ENCODE peak calls at places on chromosomes 16 and 17, in nine cellular contexts. U, E, A, W, K, G, R, N and S are unnamed samples.
A peak's percentile ranks its signal among the peaks of the same experiment; 100 is the strongest.

GRCh38 chr17:9074106-9074505 is 52.8 kb downstream of the NTN1 start:
- DNase-seq in A (no peak), U (no peak), W (no peak), N (no peak), E (no peak), R (no peak), G (no peak), K (no peak), S (no peak)

GRCh38 chr17:80855196-80855967 is 136.3 kb upstream of the CHMP6 start:
- DNase-seq in K (no peak), W (no peak), E (no peak), A (no peak), U (no peak), G (no peak), R (no peak), N (no peak), S (no peak)

GRCh38 chr16:12141556-12141955 is 165.0 kb downstream of the SNX29 start:
- DNase-seq in W (no peak), U (no peak), R (no peak), N (no peak), G (no peak), E (no peak), A (no peak), K (no peak), S (no peak)

GRCh38 chr17:740240-741055 is 8.1 kb downstream of the TLCD3A start:
- DNase-seq in R (no peak), K (no peak), E (peak; percentile 21), U (peak; percentile 60), A (no peak), G (no peak), W (no peak), N (no peak), S (peak; percentile 56)

GRCh38 chr17:79369532-79369931 is 241.3 kb downstream of the RBFOX3 start:
- DNase-seq in A (peak; percentile 29), U (no peak), K (no peak), W (no peak), R (no peak), E (no peak), N (no peak), G (no peak), S (no peak)

GRCh38 chr17:12257176-12257575 is 236.5 kb downstream of the MAP2K4 start:
- DNase-seq in E (no peak), W (no peak), R (no peak), G (no peak), K (no peak), U (no peak), N (no peak), A (no peak), S (no peak)

GRCh38 chr17:1143573-1143972 is 36.2 kb downstream of the ABR start:
- DNase-seq in N (peak; percentile 21), G (peak; percentile 51), W (no peak), K (no peak), E (no peak), U (no peak), A (no peak), R (no peak), S (no peak)

GRCh38 chr16:9072806-9073341 is 18.6 kb upstream of the HAPSTR1 start:
- DNase-seq in U (no peak), G (no peak), W (no peak), R (no peak), K (peak; percentile 18), A (no peak), N (no peak), E (peak; percentile 13), S (peak; percentile 74)

GRCh38 chr17:57482657-57483056 is 226.3 kb downstream of the MSI2 start:
- DNase-seq in K (no peak), R (no peak), G (no peak), N (no peak), U (no peak), A (no peak), W (no peak), E (no peak), S (no peak)

GRCh38 chr17:14304222-14304844 is 3.5 kb downstream of the HS3ST3B1 start:
- DNase-seq in U (no peak), K (no peak), A (no peak), N (no peak), G (no peak), W (no peak), E (no peak), R (no peak), S (no peak)

GRCh38 chr16:67939507-67940435 is 3.1 kb upstream of the PSMB10 start:
- DNase-seq in U (peak; percentile 86), W (no peak), E (peak; percentile 64), N (no peak), A (no peak), K (peak; percentile 56), G (no peak), R (no peak), S (peak; percentile 78)

GRCh38 chr17:5042152-5043022 is 7.2 kb upstream of the SLC52A1 start:
- DNase-seq in K (peak; percentile 40), R (no peak), N (no peak), U (no peak), E (no peak), W (no peak), A (no peak), G (no peak), S (peak; percentile 50)

GRCh38 chr17:80365983-80366382 is 49.0 kb upstream of the ENDOV start:
- DNase-seq in R (no peak), N (no peak), A (no peak), K (no peak), G (no peak), U (no peak), W (no peak), E (no peak), S (no peak)

GRCh38 chr16:8229011-8229520 is 361.2 kb downstream of the TMEM114 start:
- DNase-seq in W (no peak), G (no peak), R (no peak), A (no peak), E (no peak), U (no peak), N (no peak), K (no peak), S (no peak)

GRCh38 chr17:2309338-2310143 is 5.8 kb downstream of the SRR start:
- DNase-seq in N (no peak), G (no peak), K (no peak), W (no peak), R (no peak), A (no peak), U (no peak), E (no peak), S (no peak)